ENCODE peak calls at places on chromosomes 2 and 18, in eight cellular contexts. O is activated T-cell treated with anti-CD3 and anti-CD28 coated beads, Interleukin-2, amount 50 U/mL, for 4 hours; D is K562; T is HFFc6; Y is Right ventricle myocardium inferior; R is AG04449; N is amniotic stem cell; I is progenitor cell of endocrine pancreas. V is an unnamed sample.

GRCh38 chr2:38523728-38524437 is 78.8 kb downstream of the HNRNPLL start:
- DNase-seq in O (no peak), D (peak; percentile 66), T (no peak), Y (no peak), R (no peak), N (no peak), I (no peak), V (no peak)

GRCh38 chr2:103902347-103902746 is 951.6 kb upstream of the POU3F3 start:
- DNase-seq in O (no peak), D (no peak), T (no peak), Y (no peak), R (no peak), N (no peak), I (no peak), V (no peak)

GRCh38 chr2:158099716-158100115 is 2.0 kb upstream of the UPP2 start:
- DNase-seq in O (no peak), D (no peak), T (no peak), Y (no peak), R (no peak), N (no peak), I (no peak), V (no peak)

GRCh38 chr2:104563398-104564024 is 290.4 kb upstream of the POU3F3 start:
- DNase-seq in O (no peak), D (no peak), T (no peak), Y (no peak), R (no peak), N (no peak), I (no peak), V (no peak)

GRCh38 chr2:108923736-108924443 is 65.1 kb downstream of the EDAR start:
- DNase-seq in O (no peak), D (no peak), T (no peak), Y (no peak), R (no peak), N (no peak), I (no peak), V (no peak)

GRCh38 chr2:65101071-65101470 is 28.8 kb downstream of the RAB1A start:
- DNase-seq in O (no peak), D (no peak), T (no peak), Y (no peak), R (no peak), N (no peak), I (no peak), V (no peak)

GRCh38 chr18:32545631-32546030 is 74.9 kb upstream of the GAREM1 start:
- DNase-seq in O (no peak), D (no peak), T (no peak), Y (no peak), R (no peak), N (no peak), I (no peak), V (no peak)

GRCh38 chr2:169452080-169452479 is 27.2 kb upstream of the BBS5 start:
- DNase-seq in O (no peak), D (peak; percentile 78), T (peak; percentile 9), Y (no peak), R (no peak), N (peak; percentile 15), I (no peak), V (no peak)

GRCh38 chr2:12897181-12897580 is 180.4 kb downstream of the TRIB2 start:
- DNase-seq in O (no peak), D (no peak), T (no peak), Y (no peak), R (no peak), N (no peak), I (no peak), V (peak; percentile 1)

GRCh38 chr2:53317863-53318262 is 449.7 kb upstream of the CHAC2 start:
- DNase-seq in O (no peak), D (no peak), T (peak; percentile 2), Y (no peak), R (no peak), N (no peak), I (no peak), V (no peak)

GRCh38 chr2:183224933-183225332 is 100.7 kb downstream of the NUP35 start:
- DNase-seq in O (no peak), D (no peak), T (no peak), Y (no peak), R (peak; percentile 9), N (no peak), I (no peak), V (no peak)

GRCh38 chr2:161245237-161245505 is 63.1 kb upstream of the PSMD14 start:
- DNase-seq in O (no peak), D (no peak), T (no peak), Y (no peak), R (no peak), N (no peak), I (no peak), V (no peak)

GRCh38 chr2:112024246-112024645 is 30.8 kb upstream of the TMEM87B start:
- DNase-seq in O (no peak), D (no peak), T (no peak), Y (no peak), R (no peak), N (no peak), I (no peak), V (no peak)

GRCh38 chr2:163370169-163370886 is 365.5 kb downstream of the FIGN start:
- DNase-seq in O (no peak), D (no peak), T (no peak), Y (no peak), R (no peak), N (no peak), I (no peak), V (no peak)

GRCh38 chr2:84940836-84941412 is 30.0 kb upstream of the KCMF1 start:
- DNase-seq in O (no peak), D (no peak), T (no peak), Y (no peak), R (no peak), N (no peak), I (no peak), V (no peak)

GRCh38 chr2:21854938-21855337 is 731.2 kb downstream of the TDRD15 start:
- DNase-seq in O (no peak), D (no peak), T (no peak), Y (no peak), R (no peak), N (no peak), I (no peak), V (no peak)

GRCh38 chr2:67927489-67927888 is 135.3 kb downstream of the C1D start:
- DNase-seq in O (no peak), D (no peak), T (no peak), Y (no peak), R (no peak), N (no peak), I (no peak), V (no peak)

GRCh38 chr18:77811510-77811909 is 561.9 kb downstream of the GALR1 start:
- DNase-seq in O (no peak), D (no peak), T (no peak), Y (no peak), R (no peak), N (no peak), I (no peak), V (no peak)

GRCh38 chr2:241223211-241224067 is 35.0 kb downstream of the ANO7 start:
- DNase-seq in O (no peak), D (no peak), T (peak; percentile 30), Y (peak; percentile 51), R (no peak), N (no peak), I (no peak), V (no peak)

GRCh38 chr18:48663931-48664847 is 125.4 kb downstream of the CTIF start:
- DNase-seq in O (peak; percentile 45), D (peak; percentile 51), T (no peak), Y (peak; percentile 87), R (no peak), N (no peak), I (peak; percentile 76), V (peak; percentile 51)

GRCh38 chr2:162037028-162037795 is 36.8 kb downstream of the DPP4 start:
- DNase-seq in O (no peak), D (no peak), T (no peak), Y (no peak), R (no peak), N (no peak), I (no peak), V (no peak)

GRCh38 chr2:163887182-163887581 is 151.4 kb upstream of the FIGN start:
- DNase-seq in O (no peak), D (no peak), T (no peak), Y (no peak), R (no peak), N (no peak), I (no peak), V (no peak)

GRCh38 chr2:88216641-88217040 is 46.5 kb downstream of the THNSL2 start:
- DNase-seq in O (no peak), D (no peak), T (no peak), Y (no peak), R (no peak), N (no peak), I (no peak), V (no peak)

GRCh38 chr18:22604390-22604985 is 186.8 kb upstream of the CTAGE1 start:
- DNase-seq in O (no peak), D (no peak), T (no peak), Y (no peak), R (no peak), N (no peak), I (no peak), V (no peak)

GRCh38 chr18:27685807-27686412 is 491.0 kb downstream of the CDH2 start:
- DNase-seq in O (no peak), D (peak; percentile 17), T (peak; percentile 22), Y (no peak), R (no peak), N (peak; percentile 34), I (no peak), V (no peak)

GRCh38 chr2:34997779-34998178 is 1357.8 kb upstream of the CRIM1 start:
- DNase-seq in O (no peak), D (no peak), T (no peak), Y (no peak), R (no peak), N (no peak), I (no peak), V (no peak)

GRCh38 chr18:55587341-55588000 is 521 bp downstream of the TCF4 start:
- DNase-seq in O (no peak), D (peak; percentile 25), T (no peak), Y (peak; percentile 52), R (no peak), N (no peak), I (no peak), V (no peak)

GRCh38 chr2:158189526-158189925 is 87.8 kb downstream of the UPP2 start:
- DNase-seq in O (no peak), D (no peak), T (no peak), Y (no peak), R (no peak), N (no peak), I (no peak), V (no peak)

GRCh38 chr18:7978834-7979233 is 411.7 kb downstream of the PTPRM start:
- DNase-seq in O (no peak), D (no peak), T (no peak), Y (no peak), R (no peak), N (no peak), I (no peak), V (no peak)

GRCh38 chr2:18949871-18950597 is 360.7 kb upstream of the NT5C1B start:
- DNase-seq in O (no peak), D (no peak), T (peak; percentile 95), Y (no peak), R (peak; percentile 23), N (no peak), I (no peak), V (no peak)

GRCh38 chr2:172518995-172519394 is 36.9 kb upstream of the PDK1 start:
- DNase-seq in O (no peak), D (no peak), T (no peak), Y (no peak), R (no peak), N (no peak), I (no peak), V (no peak)

GRCh38 chr2:187429989-187430388 is 18.1 kb downstream of the CALCRL start:
- DNase-seq in O (no peak), D (no peak), T (peak; percentile 74), Y (no peak), R (peak; percentile 55), N (peak; percentile 13), I (no peak), V (no peak)

GRCh38 chr2:204550738-204551137 is 5.5 kb downstream of the PARD3B start:
- DNase-seq in O (no peak), D (no peak), T (peak; percentile 93), Y (no peak), R (peak; percentile 90), N (peak; percentile 47), I (no peak), V (no peak)

GRCh38 chr2:40371525-40372277 is 80.2 kb downstream of the SLC8A1 start:
- DNase-seq in O (no peak), D (no peak), T (peak; percentile 87), Y (peak; percentile 56), R (no peak), N (peak; percentile 61), I (no peak), V (no peak)

V was measured in activated CD4-positive, alpha-beta T cell treated with anti-CD3 and anti-CD28 coated beads for 4 hours.